ENCODE peak calls at places on chromosomes 11 and 22, in eight cellular contexts. One of them, this sample, is unnamed.

GRCh38 chr11:64037027-64037633 is 1.4 kb downstream of the FLRT1 start:
- DNase-seq in thyroid gland: peak; percentile 45
- DNase-seq in neural progenitor cell: peak; percentile 38
- DNase-seq in hepatocyte: no peak
- DNase-seq in PC-3: no peak
- DNase-seq in CD8-positive, alpha-beta T cell: no peak
- DNase-seq in IMR-90: no peak
- DNase-seq in gastrocnemius medialis: no peak
- DNase-seq in this sample: no peak

GRCh38 chr11:73645570-73645969 is 811 bp upstream of the PLEKHB1 start:
- DNase-seq in thyroid gland: no peak
- DNase-seq in neural progenitor cell: peak; percentile 34
- DNase-seq in hepatocyte: no peak
- DNase-seq in PC-3: no peak
- DNase-seq in CD8-positive, alpha-beta T cell: no peak
- DNase-seq in IMR-90: no peak
- DNase-seq in gastrocnemius medialis: no peak
- DNase-seq in this sample: no peak

GRCh38 chr11:81007046-81007445 is 1566.2 kb upstream of the TENM4 start:
- DNase-seq in thyroid gland: no peak
- DNase-seq in neural progenitor cell: no peak
- DNase-seq in hepatocyte: peak; percentile 19
- DNase-seq in PC-3: peak; percentile 63
- DNase-seq in CD8-positive, alpha-beta T cell: no peak
- DNase-seq in IMR-90: peak; percentile 14
- DNase-seq in gastrocnemius medialis: no peak
- DNase-seq in this sample: no peak

GRCh38 chr11:124518900-124519541 is 24.4 kb downstream of the OR8B12 start:
- DNase-seq in thyroid gland: no peak
- DNase-seq in neural progenitor cell: no peak
- DNase-seq in hepatocyte: no peak
- DNase-seq in PC-3: no peak
- DNase-seq in CD8-positive, alpha-beta T cell: no peak
- DNase-seq in IMR-90: peak; percentile 7
- DNase-seq in gastrocnemius medialis: no peak
- DNase-seq in this sample: no peak

GRCh38 chr22:23752090-23752691 is 1.3 kb upstream of the ZNF70 start:
- DNase-seq in thyroid gland: no peak
- DNase-seq in neural progenitor cell: no peak
- DNase-seq in hepatocyte: no peak
- DNase-seq in PC-3: no peak
- DNase-seq in CD8-positive, alpha-beta T cell: no peak
- DNase-seq in IMR-90: no peak
- DNase-seq in gastrocnemius medialis: peak; percentile 34
- DNase-seq in this sample: no peak

GRCh38 chr11:47861762-47862161 is 13.6 kb upstream of the NUP160 start:
- DNase-seq in thyroid gland: no peak
- DNase-seq in neural progenitor cell: no peak
- DNase-seq in hepatocyte: no peak
- DNase-seq in PC-3: peak; percentile 70
- DNase-seq in CD8-positive, alpha-beta T cell: no peak
- DNase-seq in IMR-90: peak; percentile 74
- DNase-seq in gastrocnemius medialis: no peak
- DNase-seq in this sample: no peak

GRCh38 chr11:5367461-5368074 is 16.0 kb upstream of the OR51M1 start:
- DNase-seq in thyroid gland: no peak
- DNase-seq in neural progenitor cell: no peak
- DNase-seq in hepatocyte: no peak
- DNase-seq in PC-3: no peak
- DNase-seq in CD8-positive, alpha-beta T cell: no peak
- DNase-seq in IMR-90: peak; percentile 93
- DNase-seq in gastrocnemius medialis: no peak
- DNase-seq in this sample: no peak

GRCh38 chr11:118635642-118636041 is 28.2 kb downstream of the PHLDB1 start:
- DNase-seq in thyroid gland: peak; percentile 43
- DNase-seq in neural progenitor cell: no peak
- DNase-seq in hepatocyte: no peak
- DNase-seq in PC-3: no peak
- DNase-seq in CD8-positive, alpha-beta T cell: no peak
- DNase-seq in IMR-90: no peak
- DNase-seq in gastrocnemius medialis: no peak
- DNase-seq in this sample: no peak

GRCh38 chr11:14636119-14636518 is 7.5 kb upstream of the PDE3B start:
- DNase-seq in thyroid gland: no peak
- DNase-seq in neural progenitor cell: no peak
- DNase-seq in hepatocyte: no peak
- DNase-seq in PC-3: no peak
- DNase-seq in CD8-positive, alpha-beta T cell: no peak
- DNase-seq in IMR-90: no peak
- DNase-seq in gastrocnemius medialis: no peak
- DNase-seq in this sample: no peak

GRCh38 chr22:23539135-23539838 is 40.8 kb downstream of the IGLL1 start:
- DNase-seq in thyroid gland: peak; percentile 85
- DNase-seq in neural progenitor cell: peak; percentile 89
- DNase-seq in hepatocyte: peak; percentile 90
- DNase-seq in PC-3: peak; percentile 77
- DNase-seq in CD8-positive, alpha-beta T cell: peak; percentile 82
- DNase-seq in IMR-90: peak; percentile 69
- DNase-seq in gastrocnemius medialis: peak; percentile 61
- DNase-seq in this sample: peak; percentile 26

GRCh38 chr11:125348704-125349635 is 147.1 kb downstream of the FEZ1 start:
- DNase-seq in thyroid gland: peak; percentile 54
- DNase-seq in neural progenitor cell: peak; percentile 95
- DNase-seq in hepatocyte: peak; percentile 67
- DNase-seq in PC-3: peak; percentile 60
- DNase-seq in CD8-positive, alpha-beta T cell: peak; percentile 54
- DNase-seq in IMR-90: peak; percentile 19
- DNase-seq in gastrocnemius medialis: no peak
- DNase-seq in this sample: peak; percentile 13

GRCh38 chr11:81647374-81647773 is 1086.3 kb downstream of the FAM181B start:
- DNase-seq in thyroid gland: no peak
- DNase-seq in neural progenitor cell: no peak
- DNase-seq in hepatocyte: no peak
- DNase-seq in PC-3: no peak
- DNase-seq in CD8-positive, alpha-beta T cell: no peak
- DNase-seq in IMR-90: no peak
- DNase-seq in gastrocnemius medialis: no peak
- DNase-seq in this sample: no peak

DNA sequence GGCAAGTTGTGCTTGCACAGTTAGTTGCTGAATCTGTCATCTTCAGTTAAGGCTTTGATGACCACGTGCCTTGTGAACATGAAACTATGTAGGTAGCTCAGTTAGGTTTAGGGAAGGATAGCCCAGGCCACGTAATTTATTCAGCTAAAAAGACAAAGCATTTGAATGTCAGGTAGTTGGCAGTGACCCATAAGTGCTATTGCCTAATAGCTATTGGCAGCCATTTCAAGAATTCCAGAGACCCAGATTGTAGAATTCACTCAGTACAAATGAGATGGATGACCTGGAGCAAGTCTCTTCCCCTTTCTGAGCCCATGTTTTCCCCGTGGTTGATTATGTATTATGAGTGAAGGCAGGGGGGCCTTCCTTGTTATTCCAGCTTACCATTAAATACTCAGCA is 265.3 kb upstream of the ANO5 start:
- DNase-seq in thyroid gland: peak; percentile 7
- DNase-seq in neural progenitor cell: no peak
- DNase-seq in hepatocyte: no peak
- DNase-seq in PC-3: no peak
- DNase-seq in CD8-positive, alpha-beta T cell: no peak
- DNase-seq in IMR-90: no peak
- DNase-seq in gastrocnemius medialis: no peak
- DNase-seq in this sample: no peak
- H3K27ac ChIP-seq in thyroid gland: no peak overlapping the region
- H3K27ac ChIP-seq in neural progenitor cell: no peak overlapping the region
- H3K27ac ChIP-seq in hepatocyte: no peak overlapping the region
- H3K27ac ChIP-seq in PC-3: no peak overlapping the region
- H3K27ac ChIP-seq in CD8-positive, alpha-beta T cell: no peak overlapping the region
- H3K27ac ChIP-seq in IMR-90: no peak overlapping the region
- H3K27ac ChIP-seq in gastrocnemius medialis: no peak overlapping the region
- H3K27ac ChIP-seq in this sample: no peak overlapping the region

GRCh38 chr11:44437122-44437521 is 127.2 kb upstream of the ALX4 start:
- DNase-seq in thyroid gland: no peak
- DNase-seq in neural progenitor cell: no peak
- DNase-seq in hepatocyte: no peak
- DNase-seq in PC-3: no peak
- DNase-seq in CD8-positive, alpha-beta T cell: no peak
- DNase-seq in IMR-90: no peak
- DNase-seq in gastrocnemius medialis: no peak
- DNase-seq in this sample: no peak
- H3K27ac ChIP-seq in thyroid gland: no peak overlapping the region
- H3K27ac ChIP-seq in neural progenitor cell: no peak overlapping the region
- H3K27ac ChIP-seq in hepatocyte: no peak overlapping the region
- H3K27ac ChIP-seq in PC-3: no peak overlapping the region
- H3K27ac ChIP-seq in CD8-positive, alpha-beta T cell: no peak overlapping the region
- H3K27ac ChIP-seq in IMR-90: no peak overlapping the region
- H3K27ac ChIP-seq in gastrocnemius medialis: no peak overlapping the region
- H3K27ac ChIP-seq in this sample: no peak overlapping the region

DNA sequence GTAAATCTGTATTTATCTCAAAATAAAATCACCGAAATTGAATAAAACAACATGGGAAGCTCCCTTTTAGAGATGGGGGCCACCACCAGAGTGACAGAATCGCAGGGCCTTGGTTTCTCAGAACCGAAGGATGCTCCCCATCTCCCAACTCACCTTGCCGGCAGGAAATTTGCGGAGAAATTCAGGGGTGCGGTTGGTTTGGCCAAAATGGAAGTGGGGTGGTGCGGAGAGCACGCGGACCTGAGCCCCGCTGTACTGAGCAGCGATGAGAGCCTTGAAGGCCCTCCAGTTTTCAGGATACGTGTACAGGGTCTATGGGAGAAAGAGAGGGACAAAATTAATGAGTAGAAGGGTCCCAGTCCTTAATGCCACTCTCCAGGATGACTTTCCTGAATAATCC is 1.3 kb downstream of the EEF1G start:
- DNase-seq in thyroid gland: no peak
- DNase-seq in neural progenitor cell: no peak
- DNase-seq in hepatocyte: no peak
- DNase-seq in PC-3: no peak
- DNase-seq in CD8-positive, alpha-beta T cell: no peak
- DNase-seq in IMR-90: no peak
- DNase-seq in gastrocnemius medialis: no peak
- DNase-seq in this sample: no peak
- H3K27ac ChIP-seq in thyroid gland: peak overlapping the region; percentile 89
- H3K27ac ChIP-seq in neural progenitor cell: no peak overlapping the region
- H3K27ac ChIP-seq in hepatocyte: no peak overlapping the region
- H3K27ac ChIP-seq in PC-3: no peak overlapping the region
- H3K27ac ChIP-seq in CD8-positive, alpha-beta T cell: peak overlapping the region; percentile 79
- H3K27ac ChIP-seq in IMR-90: no peak overlapping the region
- H3K27ac ChIP-seq in gastrocnemius medialis: peak overlapping the region; percentile 88
- H3K27ac ChIP-seq in this sample: no peak overlapping the region

DNA sequence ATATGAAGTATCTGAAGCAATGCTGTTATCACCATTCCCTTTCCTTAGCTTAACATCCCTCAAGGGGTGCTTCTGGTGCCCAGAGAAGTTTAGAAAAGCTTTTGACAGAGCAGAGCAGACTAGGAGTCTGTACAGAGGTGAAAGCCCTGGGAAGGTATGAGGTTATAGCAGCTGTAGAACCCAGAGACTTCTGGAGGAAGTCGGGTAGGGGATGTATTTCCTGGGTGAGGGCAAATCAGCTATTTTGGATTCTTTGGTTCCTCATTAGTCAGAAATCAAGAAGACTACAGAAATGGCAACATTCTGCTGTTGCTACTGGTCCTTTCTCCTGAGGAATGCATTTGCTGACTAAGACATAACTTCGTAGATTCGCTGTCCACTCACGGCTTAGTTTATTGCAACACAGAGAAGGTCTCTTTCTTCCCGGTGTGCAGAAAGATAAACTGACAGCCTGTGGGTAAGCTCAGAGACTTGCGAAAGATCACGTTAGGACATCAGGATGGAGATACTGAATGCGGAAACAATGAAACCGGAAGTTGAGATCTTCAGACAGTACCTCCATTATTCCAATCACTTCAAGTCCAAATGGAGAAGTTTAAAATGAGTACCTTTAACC is 25.3 kb upstream of the SESN3 start:
- DNase-seq in thyroid gland: no peak
- DNase-seq in neural progenitor cell: no peak
- DNase-seq in hepatocyte: peak; percentile 66
- DNase-seq in PC-3: no peak
- DNase-seq in CD8-positive, alpha-beta T cell: no peak
- DNase-seq in IMR-90: peak; percentile 3
- DNase-seq in gastrocnemius medialis: no peak
- DNase-seq in this sample: no peak
- H3K27ac ChIP-seq in thyroid gland: no peak overlapping the region
- H3K27ac ChIP-seq in neural progenitor cell: no peak overlapping the region
- H3K27ac ChIP-seq in hepatocyte: peak overlapping the region; percentile 72
- H3K27ac ChIP-seq in PC-3: no peak overlapping the region
- H3K27ac ChIP-seq in CD8-positive, alpha-beta T cell: no peak overlapping the region
- H3K27ac ChIP-seq in IMR-90: no peak overlapping the region
- H3K27ac ChIP-seq in gastrocnemius medialis: no peak overlapping the region
- H3K27ac ChIP-seq in this sample: peak overlapping the region; percentile 24

This sample was measured in substantia nigra.